ENCODE peak calls at places on chromosomes 16 and 17, in five cellular contexts. C, B, P, L and E are unnamed samples.

GRCh38 chr17:34820166-34820920 is 140.9 kb downstream of the CCT6B start:
- DNase-seq in C (no peak), B (peak; percentile 59), P (peak; percentile 40), L (no peak), E (no peak)

GRCh38 chr17:57944796-57945362 is 10.3 kb downstream of the CUEDC1 start:
- DNase-seq in C (no peak), B (no peak), P (no peak), L (no peak), E (no peak)

GRCh38 chr17:55233840-55234239 is 30.9 kb upstream of the HLF start:
- DNase-seq in C (no peak), B (no peak), P (no peak), L (no peak), E (no peak)

GRCh38 chr17:82613283-82614094 is 34.8 kb downstream of the WDR45B start:
- DNase-seq in C (no peak), B (peak; percentile 77), P (no peak), L (no peak), E (no peak)

GRCh38 chr16:27849621-27850020 is 213.9 kb downstream of the GSG1L start:
- DNase-seq in C (no peak), B (peak; percentile 9), P (no peak), L (no peak), E (no peak)

GRCh38 chr17:36703860-36704266 is 102.5 kb downstream of the MRM1 start:
- DNase-seq in C (no peak), B (peak; percentile 91), P (peak; percentile 97), L (peak; percentile 44), E (peak; percentile 57)

GRCh38 chr16:62034236-62035114 is 1.8 kb downstream of the CDH8 start:
- DNase-seq in C (no peak), B (peak; percentile 45), P (no peak), L (no peak), E (no peak)

GRCh38 chr16:88303890-88304819 is 78.6 kb upstream of the ZNF469 start:
- DNase-seq in C (no peak), B (no peak), P (peak; percentile 63), L (peak; percentile 50), E (no peak)

GRCh38 chr17:28737770-28738679 is 5.8 kb upstream of the TRAF4 start:
- DNase-seq in C (peak; percentile 88), B (no peak), P (peak; percentile 6), L (no peak), E (peak; percentile 43)

GRCh38 chr17:78430892-78431691 is 52.6 kb downstream of the PGS1 start:
- DNase-seq in C (no peak), B (no peak), P (no peak), L (no peak), E (no peak)

GRCh38 chr17:19270951-19271611 is 33.9 kb downstream of the EPN2 start:
- DNase-seq in C (peak; percentile 58), B (no peak), P (no peak), L (no peak), E (no peak)

GRCh38 chr16:57732011-57732410 is 3.6 kb upstream of the KATNB1 start:
- DNase-seq in C (no peak), B (no peak), P (no peak), L (no peak), E (no peak)

GRCh38 chr17:48842746-48843145 is 11.9 kb downstream of the CALCOCO2 start:
- DNase-seq in C (no peak), B (no peak), P (no peak), L (no peak), E (no peak)

GRCh38 chr17:10518271-10519037 is at the start of gene MYH1:
- DNase-seq in C (no peak), B (no peak), P (no peak), L (no peak), E (no peak)

GRCh38 chr16:46573834-46574159 is 47.4 kb downstream of the SHCBP1 start:
- DNase-seq in C (no peak), B (peak; percentile 30), P (no peak), L (no peak), E (no peak)

GRCh38 chr17:45784583-45785372 is 658 bp downstream of the CRHR1 start:
- DNase-seq in C (peak; percentile 15), B (peak; percentile 65), P (peak; percentile 57), L (no peak), E (peak; percentile 48)